ENCODE peak calls at places on chromosomes 5 and 9, in ten cellular contexts. One of them, this sample, is unnamed.

GRCh38 chr9:129542761-129543160 is 78.1 kb downstream of the C9orf50 start:
- DNase-seq in Calu3: no peak
- DNase-seq in hepatocyte: no peak
- DNase-seq in OCI-LY7: no peak
- DNase-seq in dorsolateral prefrontal cortex: no peak
- DNase-seq in GM12892: no peak
- DNase-seq in stimulated activated CD8-positive, alpha-beta memory T cell treated with anti-CD3 and anti-CD28 coated beads, Interleukin-12 subunit alpha, Interleukin-12 subunit beta, amount 100 ng/mL, for 4 hours: no peak
- DNase-seq in activated naive CD4-positive, alpha-beta T cell treated with anti-CD3 and anti-CD28 coated beads for 36 hours: no peak
- DNase-seq in cardiac muscle cell: no peak
- DNase-seq in H54: no peak
- DNase-seq in this sample: no peak

GRCh38 chr5:136064510-136064909 is 35.7 kb downstream of the TGFBI start:
- DNase-seq in Calu3: peak; percentile 32
- DNase-seq in hepatocyte: no peak
- DNase-seq in OCI-LY7: no peak
- DNase-seq in dorsolateral prefrontal cortex: no peak
- DNase-seq in GM12892: no peak
- DNase-seq in stimulated activated CD8-positive, alpha-beta memory T cell treated with anti-CD3 and anti-CD28 coated beads, Interleukin-12 subunit alpha, Interleukin-12 subunit beta, amount 100 ng/mL, for 4 hours: no peak
- DNase-seq in activated naive CD4-positive, alpha-beta T cell treated with anti-CD3 and anti-CD28 coated beads for 36 hours: no peak
- DNase-seq in cardiac muscle cell: no peak
- DNase-seq in H54: no peak
- DNase-seq in this sample: no peak

GRCh38 chr5:114782217-114782616 is 387.5 kb downstream of the TRIM36 start:
- DNase-seq in Calu3: no peak
- DNase-seq in hepatocyte: no peak
- DNase-seq in OCI-LY7: no peak
- DNase-seq in dorsolateral prefrontal cortex: peak; percentile 37
- DNase-seq in GM12892: no peak
- DNase-seq in stimulated activated CD8-positive, alpha-beta memory T cell treated with anti-CD3 and anti-CD28 coated beads, Interleukin-12 subunit alpha, Interleukin-12 subunit beta, amount 100 ng/mL, for 4 hours: no peak
- DNase-seq in activated naive CD4-positive, alpha-beta T cell treated with anti-CD3 and anti-CD28 coated beads for 36 hours: no peak
- DNase-seq in cardiac muscle cell: no peak
- DNase-seq in H54: no peak
- DNase-seq in this sample: no peak

GRCh38 chr9:132986114-132986513 is 7.6 kb downstream of the GFI1B start:
- DNase-seq in Calu3: no peak
- DNase-seq in hepatocyte: no peak
- DNase-seq in OCI-LY7: no peak
- DNase-seq in dorsolateral prefrontal cortex: no peak
- DNase-seq in GM12892: no peak
- DNase-seq in stimulated activated CD8-positive, alpha-beta memory T cell treated with anti-CD3 and anti-CD28 coated beads, Interleukin-12 subunit alpha, Interleukin-12 subunit beta, amount 100 ng/mL, for 4 hours: no peak
- DNase-seq in activated naive CD4-positive, alpha-beta T cell treated with anti-CD3 and anti-CD28 coated beads for 36 hours: no peak
- DNase-seq in cardiac muscle cell: no peak
- DNase-seq in H54: no peak
- DNase-seq in this sample: no peak

GRCh38 chr5:132733499-132734148 is 3.7 kb downstream of the KIF3A start:
- DNase-seq in Calu3: no peak
- DNase-seq in hepatocyte: no peak
- DNase-seq in OCI-LY7: no peak
- DNase-seq in dorsolateral prefrontal cortex: no peak
- DNase-seq in GM12892: no peak
- DNase-seq in stimulated activated CD8-positive, alpha-beta memory T cell treated with anti-CD3 and anti-CD28 coated beads, Interleukin-12 subunit alpha, Interleukin-12 subunit beta, amount 100 ng/mL, for 4 hours: no peak
- DNase-seq in activated naive CD4-positive, alpha-beta T cell treated with anti-CD3 and anti-CD28 coated beads for 36 hours: no peak
- DNase-seq in cardiac muscle cell: no peak
- DNase-seq in H54: no peak
- DNase-seq in this sample: no peak

GRCh38 chr9:110847661-110848060 is 179.1 kb downstream of the MUSK start:
- DNase-seq in Calu3: no peak
- DNase-seq in hepatocyte: no peak
- DNase-seq in OCI-LY7: no peak
- DNase-seq in dorsolateral prefrontal cortex: no peak
- DNase-seq in GM12892: no peak
- DNase-seq in stimulated activated CD8-positive, alpha-beta memory T cell treated with anti-CD3 and anti-CD28 coated beads, Interleukin-12 subunit alpha, Interleukin-12 subunit beta, amount 100 ng/mL, for 4 hours: no peak
- DNase-seq in activated naive CD4-positive, alpha-beta T cell treated with anti-CD3 and anti-CD28 coated beads for 36 hours: no peak
- DNase-seq in cardiac muscle cell: no peak
- DNase-seq in H54: no peak
- DNase-seq in this sample: no peak

GRCh38 chr9:130240410-130241197 is 25.0 kb upstream of the HMCN2 start:
- DNase-seq in Calu3: peak; percentile 58
- DNase-seq in hepatocyte: peak; percentile 76
- DNase-seq in OCI-LY7: peak; percentile 81
- DNase-seq in dorsolateral prefrontal cortex: peak; percentile 75
- DNase-seq in GM12892: no peak
- DNase-seq in stimulated activated CD8-positive, alpha-beta memory T cell treated with anti-CD3 and anti-CD28 coated beads, Interleukin-12 subunit alpha, Interleukin-12 subunit beta, amount 100 ng/mL, for 4 hours: no peak
- DNase-seq in activated naive CD4-positive, alpha-beta T cell treated with anti-CD3 and anti-CD28 coated beads for 36 hours: peak; percentile 58
- DNase-seq in cardiac muscle cell: peak; percentile 75
- DNase-seq in H54: no peak
- DNase-seq in this sample: peak; percentile 52

GRCh38 chr9:36995927-36996471 is 38.1 kb downstream of the PAX5 start:
- DNase-seq in Calu3: peak; percentile 45
- DNase-seq in hepatocyte: peak; percentile 76
- DNase-seq in OCI-LY7: peak; percentile 57
- DNase-seq in dorsolateral prefrontal cortex: peak; percentile 43
- DNase-seq in GM12892: no peak
- DNase-seq in stimulated activated CD8-positive, alpha-beta memory T cell treated with anti-CD3 and anti-CD28 coated beads, Interleukin-12 subunit alpha, Interleukin-12 subunit beta, amount 100 ng/mL, for 4 hours: peak; percentile 19
- DNase-seq in activated naive CD4-positive, alpha-beta T cell treated with anti-CD3 and anti-CD28 coated beads for 36 hours: peak; percentile 77
- DNase-seq in cardiac muscle cell: peak; percentile 84
- DNase-seq in H54: peak; percentile 62
- DNase-seq in this sample: peak; percentile 84

GRCh38 chr5:108661590-108662219 is 86.0 kb upstream of the FER start:
- DNase-seq in Calu3: peak; percentile 25
- DNase-seq in hepatocyte: no peak
- DNase-seq in OCI-LY7: no peak
- DNase-seq in dorsolateral prefrontal cortex: no peak
- DNase-seq in GM12892: no peak
- DNase-seq in stimulated activated CD8-positive, alpha-beta memory T cell treated with anti-CD3 and anti-CD28 coated beads, Interleukin-12 subunit alpha, Interleukin-12 subunit beta, amount 100 ng/mL, for 4 hours: no peak
- DNase-seq in activated naive CD4-positive, alpha-beta T cell treated with anti-CD3 and anti-CD28 coated beads for 36 hours: no peak
- DNase-seq in cardiac muscle cell: no peak
- DNase-seq in H54: no peak
- DNase-seq in this sample: no peak

GRCh38 chr9:21002040-21002439 is 29.4 kb downstream of the HACD4 start:
- DNase-seq in Calu3: no peak
- DNase-seq in hepatocyte: no peak
- DNase-seq in OCI-LY7: no peak
- DNase-seq in dorsolateral prefrontal cortex: no peak
- DNase-seq in GM12892: no peak
- DNase-seq in stimulated activated CD8-positive, alpha-beta memory T cell treated with anti-CD3 and anti-CD28 coated beads, Interleukin-12 subunit alpha, Interleukin-12 subunit beta, amount 100 ng/mL, for 4 hours: no peak
- DNase-seq in activated naive CD4-positive, alpha-beta T cell treated with anti-CD3 and anti-CD28 coated beads for 36 hours: no peak
- DNase-seq in cardiac muscle cell: no peak
- DNase-seq in H54: no peak
- DNase-seq in this sample: no peak

GRCh38 chr5:72063219-72063819 is 44.0 kb upstream of the MAP1B start:
- DNase-seq in Calu3: peak; percentile 24
- DNase-seq in hepatocyte: peak; percentile 39
- DNase-seq in OCI-LY7: peak; percentile 30
- DNase-seq in dorsolateral prefrontal cortex: no peak
- DNase-seq in GM12892: no peak
- DNase-seq in stimulated activated CD8-positive, alpha-beta memory T cell treated with anti-CD3 and anti-CD28 coated beads, Interleukin-12 subunit alpha, Interleukin-12 subunit beta, amount 100 ng/mL, for 4 hours: no peak
- DNase-seq in activated naive CD4-positive, alpha-beta T cell treated with anti-CD3 and anti-CD28 coated beads for 36 hours: peak; percentile 33
- DNase-seq in cardiac muscle cell: peak; percentile 78
- DNase-seq in H54: no peak
- DNase-seq in this sample: no peak

GRCh38 chr9:125399666-125400065 is 138.0 kb downstream of the GAPVD1 start:
- DNase-seq in Calu3: no peak
- DNase-seq in hepatocyte: no peak
- DNase-seq in OCI-LY7: no peak
- DNase-seq in dorsolateral prefrontal cortex: no peak
- DNase-seq in GM12892: no peak
- DNase-seq in stimulated activated CD8-positive, alpha-beta memory T cell treated with anti-CD3 and anti-CD28 coated beads, Interleukin-12 subunit alpha, Interleukin-12 subunit beta, amount 100 ng/mL, for 4 hours: no peak
- DNase-seq in activated naive CD4-positive, alpha-beta T cell treated with anti-CD3 and anti-CD28 coated beads for 36 hours: no peak
- DNase-seq in cardiac muscle cell: no peak
- DNase-seq in H54: no peak
- DNase-seq in this sample: no peak

GRCh38 chr5:126268697-126269315 is 154.4 kb upstream of the GRAMD2B start:
- DNase-seq in Calu3: no peak
- DNase-seq in hepatocyte: no peak
- DNase-seq in OCI-LY7: no peak
- DNase-seq in dorsolateral prefrontal cortex: no peak
- DNase-seq in GM12892: no peak
- DNase-seq in stimulated activated CD8-positive, alpha-beta memory T cell treated with anti-CD3 and anti-CD28 coated beads, Interleukin-12 subunit alpha, Interleukin-12 subunit beta, amount 100 ng/mL, for 4 hours: no peak
- DNase-seq in activated naive CD4-positive, alpha-beta T cell treated with anti-CD3 and anti-CD28 coated beads for 36 hours: no peak
- DNase-seq in cardiac muscle cell: no peak
- DNase-seq in H54: no peak
- DNase-seq in this sample: no peak

GRCh38 chr5:179393078-179393477 is 47.8 kb upstream of the ADAMTS2 start:
- DNase-seq in Calu3: no peak
- DNase-seq in hepatocyte: no peak
- DNase-seq in OCI-LY7: no peak
- DNase-seq in dorsolateral prefrontal cortex: no peak
- DNase-seq in GM12892: no peak
- DNase-seq in stimulated activated CD8-positive, alpha-beta memory T cell treated with anti-CD3 and anti-CD28 coated beads, Interleukin-12 subunit alpha, Interleukin-12 subunit beta, amount 100 ng/mL, for 4 hours: no peak
- DNase-seq in activated naive CD4-positive, alpha-beta T cell treated with anti-CD3 and anti-CD28 coated beads for 36 hours: no peak
- DNase-seq in cardiac muscle cell: no peak
- DNase-seq in H54: no peak
- DNase-seq in this sample: no peak

GRCh38 chr5:168766038-168766700 is 187.0 kb upstream of the PANK3 start:
- DNase-seq in Calu3: no peak
- DNase-seq in hepatocyte: no peak
- DNase-seq in OCI-LY7: no peak
- DNase-seq in dorsolateral prefrontal cortex: no peak
- DNase-seq in GM12892: no peak
- DNase-seq in stimulated activated CD8-positive, alpha-beta memory T cell treated with anti-CD3 and anti-CD28 coated beads, Interleukin-12 subunit alpha, Interleukin-12 subunit beta, amount 100 ng/mL, for 4 hours: no peak
- DNase-seq in activated naive CD4-positive, alpha-beta T cell treated with anti-CD3 and anti-CD28 coated beads for 36 hours: no peak
- DNase-seq in cardiac muscle cell: no peak
- DNase-seq in H54: no peak
- DNase-seq in this sample: no peak

GRCh38 chr5:159735036-159735435 is 181.2 kb upstream of the ADRA1B start:
- DNase-seq in Calu3: no peak
- DNase-seq in hepatocyte: no peak
- DNase-seq in OCI-LY7: no peak
- DNase-seq in dorsolateral prefrontal cortex: no peak
- DNase-seq in GM12892: no peak
- DNase-seq in stimulated activated CD8-positive, alpha-beta memory T cell treated with anti-CD3 and anti-CD28 coated beads, Interleukin-12 subunit alpha, Interleukin-12 subunit beta, amount 100 ng/mL, for 4 hours: no peak
- DNase-seq in activated naive CD4-positive, alpha-beta T cell treated with anti-CD3 and anti-CD28 coated beads for 36 hours: no peak
- DNase-seq in cardiac muscle cell: no peak
- DNase-seq in H54: no peak
- DNase-seq in this sample: no peak

GRCh38 chr5:164449460-164449859 is 944.0 kb downstream of the MAT2B start:
- DNase-seq in Calu3: no peak
- DNase-seq in hepatocyte: no peak
- DNase-seq in OCI-LY7: no peak
- DNase-seq in dorsolateral prefrontal cortex: no peak
- DNase-seq in GM12892: no peak
- DNase-seq in stimulated activated CD8-positive, alpha-beta memory T cell treated with anti-CD3 and anti-CD28 coated beads, Interleukin-12 subunit alpha, Interleukin-12 subunit beta, amount 100 ng/mL, for 4 hours: no peak
- DNase-seq in activated naive CD4-positive, alpha-beta T cell treated with anti-CD3 and anti-CD28 coated beads for 36 hours: no peak
- DNase-seq in cardiac muscle cell: no peak
- DNase-seq in H54: no peak
- DNase-seq in this sample: no peak

GRCh38 chr9:18985464-18985951 is 47.5 kb downstream of the SAXO1 start:
- DNase-seq in Calu3: no peak
- DNase-seq in hepatocyte: no peak
- DNase-seq in OCI-LY7: no peak
- DNase-seq in dorsolateral prefrontal cortex: no peak
- DNase-seq in GM12892: no peak
- DNase-seq in stimulated activated CD8-positive, alpha-beta memory T cell treated with anti-CD3 and anti-CD28 coated beads, Interleukin-12 subunit alpha, Interleukin-12 subunit beta, amount 100 ng/mL, for 4 hours: no peak
- DNase-seq in activated naive CD4-positive, alpha-beta T cell treated with anti-CD3 and anti-CD28 coated beads for 36 hours: no peak
- DNase-seq in cardiac muscle cell: no peak
- DNase-seq in H54: no peak
- DNase-seq in this sample: no peak

GRCh38 chr5:17402291-17403121 is 95.5 kb upstream of the TAF11L2 start:
- DNase-seq in Calu3: no peak
- DNase-seq in hepatocyte: no peak
- DNase-seq in OCI-LY7: no peak
- DNase-seq in dorsolateral prefrontal cortex: no peak
- DNase-seq in GM12892: no peak
- DNase-seq in stimulated activated CD8-positive, alpha-beta memory T cell treated with anti-CD3 and anti-CD28 coated beads, Interleukin-12 subunit alpha, Interleukin-12 subunit beta, amount 100 ng/mL, for 4 hours: no peak
- DNase-seq in activated naive CD4-positive, alpha-beta T cell treated with anti-CD3 and anti-CD28 coated beads for 36 hours: no peak
- DNase-seq in cardiac muscle cell: no peak
- DNase-seq in H54: no peak
- DNase-seq in this sample: no peak

GRCh38 chr9:34451545-34451944 is 6.8 kb downstream of the FAM219A start:
- DNase-seq in Calu3: no peak
- DNase-seq in hepatocyte: no peak
- DNase-seq in OCI-LY7: no peak
- DNase-seq in dorsolateral prefrontal cortex: no peak
- DNase-seq in GM12892: no peak
- DNase-seq in stimulated activated CD8-positive, alpha-beta memory T cell treated with anti-CD3 and anti-CD28 coated beads, Interleukin-12 subunit alpha, Interleukin-12 subunit beta, amount 100 ng/mL, for 4 hours: no peak
- DNase-seq in activated naive CD4-positive, alpha-beta T cell treated with anti-CD3 and anti-CD28 coated beads for 36 hours: no peak
- DNase-seq in cardiac muscle cell: no peak
- DNase-seq in H54: peak; percentile 55
- DNase-seq in this sample: no peak

This sample was measured in pancreas.